ENCODE peak calls at places on chromosome 5, in ten cellular contexts. P is lung; M is A549; F is OCI-LY7; A is psoas muscle; L is left ventricle myocardium inferior; Q is WERI-Rb-1; J is naive thymus-derived CD4-positive, alpha-beta T cell; D is body of pancreas; U is kidney. W is an unnamed sample.

GRCh38 chr5:68894673-68895072 is 199.1 kb upstream of the SLC30A5 start:
- DNase-seq in P (no peak), M (no peak), F (no peak), A (no peak), L (no peak), Q (no peak), J (peak), D (no peak), U (no peak), W (no peak)

GRCh38 chr5:124173386-124173785 is 573.1 kb downstream of the ZNF608 start:
- DNase-seq in P (no peak), M (no peak), F (no peak), A (no peak), L (no peak), Q (no peak), J (no peak), D (no peak), U (no peak), W (no peak)

GRCh38 chr5:54649041-54649504 is 131.5 kb downstream of the SNX18 start:
- DNase-seq in P (no peak), M (no peak), F (no peak), A (no peak), L (no peak), Q (no peak), J (no peak), D (no peak), U (peak), W (no peak)

GRCh38 chr5:17118631-17119030 is 98.8 kb upstream of the BASP1 start:
- DNase-seq in P (peak), M (peak), F (no peak), A (no peak), L (no peak), Q (no peak), J (no peak), D (no peak), U (no peak), W (no peak)

GRCh38 chr5:91378683-91379601 is 4.2 kb downstream of the ARRDC3 start:
- DNase-seq in P (no peak), M (no peak), F (peak), A (no peak), L (no peak), Q (no peak), J (no peak), D (no peak), U (no peak), W (no peak)

GRCh38 chr5:175861337-175862130 is 9.8 kb upstream of the CPLX2 start:
- DNase-seq in P (no peak), M (peak), F (no peak), A (peak), L (no peak), Q (no peak), J (no peak), D (no peak), U (no peak), W (no peak)

GRCh38 chr5:91182763-91183162 is 200.4 kb downstream of the ARRDC3 start:
- DNase-seq in P (no peak), M (no peak), F (peak), A (no peak), L (no peak), Q (no peak), J (no peak), D (no peak), U (no peak), W (no peak)

GRCh38 chr5:101783241-101784095 is 512.6 kb downstream of the SLCO4C1 start:
- DNase-seq in P (no peak), M (no peak), F (no peak), A (no peak), L (no peak), Q (no peak), J (no peak), D (no peak), U (no peak), W (no peak)

GRCh38 chr5:72402381-72402890 is 82.3 kb downstream of the PTCD2 start:
- DNase-seq in P (no peak), M (peak), F (no peak), A (no peak), L (no peak), Q (no peak), J (no peak), D (no peak), U (no peak), W (no peak)

GRCh38 chr5:62340392-62340791 is 34.4 kb downstream of the KIF2A start:
- DNase-seq in P (no peak), M (peak), F (peak), A (no peak), L (no peak), Q (no peak), J (no peak), D (no peak), U (no peak), W (no peak)

GRCh38 chr5:58071566-58071965 is 388.3 kb downstream of the PLK2 start:
- DNase-seq in P (no peak), M (no peak), F (no peak), A (peak), L (peak), Q (peak), J (no peak), D (no peak), U (no peak), W (no peak)

GRCh38 chr5:177300236-177300880 is 3.2 kb downstream of the RAB24 start:
- DNase-seq in P (peak), M (no peak), F (peak), A (no peak), L (peak), Q (no peak), J (peak), D (no peak), U (no peak), W (no peak)

GRCh38 chr5:13249854-13250253 is 694.6 kb downstream of the DNAH5 start:
- DNase-seq in P (no peak), M (no peak), F (no peak), A (no peak), L (no peak), Q (no peak), J (no peak), D (no peak), U (no peak), W (no peak)

GRCh38 chr5:141897425-141897824 is 19.2 kb upstream of the PCDH1 start:
- DNase-seq in P (no peak), M (no peak), F (no peak), A (no peak), L (no peak), Q (no peak), J (no peak), D (no peak), U (no peak), W (no peak)

GRCh38 chr5:131994533-131995226 is 16.8 kb downstream of the ACSL6 start:
- DNase-seq in P (no peak), M (no peak), F (no peak), A (peak), L (no peak), Q (no peak), J (no peak), D (no peak), U (no peak), W (no peak)

GRCh38 chr5:132475939-132476852 is 14.4 kb downstream of the IRF1 start:
- DNase-seq in P (no peak), M (no peak), F (no peak), A (no peak), L (no peak), Q (no peak), J (no peak), D (no peak), U (peak), W (no peak)

GRCh38 chr5:149367249-149367971 is 9.6 kb downstream of the PCYOX1L start:
- DNase-seq in P (peak), M (peak), F (peak), A (no peak), L (no peak), Q (peak), J (peak), D (peak), U (no peak), W (peak)

GRCh38 chr5:41794478-41794877 is 75.7 kb downstream of the OXCT1 start:
- DNase-seq in P (no peak), M (peak), F (no peak), A (no peak), L (no peak), Q (no peak), J (no peak), D (no peak), U (no peak), W (no peak)

GRCh38 chr5:77849308-77849900 is 73.3 kb upstream of the TBCA start:
- DNase-seq in P (no peak), M (no peak), F (no peak), A (no peak), L (no peak), Q (no peak), J (no peak), D (no peak), U (no peak), W (no peak)

GRCh38 chr5:34858798-34859197 is 19.8 kb downstream of the TTC23L start:
- DNase-seq in P (no peak), M (no peak), F (no peak), A (no peak), L (no peak), Q (no peak), J (no peak), D (no peak), U (no peak), W (no peak)

GRCh38 chr5:56088967-56089829 is 94.4 kb upstream of the IL6ST start:
- DNase-seq in P (no peak), M (peak), F (no peak), A (no peak), L (no peak), Q (no peak), J (no peak), D (no peak), U (no peak), W (no peak)

GRCh38 chr5:74877624-74878304 is 11.6 kb upstream of the FAM169A start:
- DNase-seq in P (no peak), M (no peak), F (no peak), A (no peak), L (no peak), Q (no peak), J (no peak), D (no peak), U (no peak), W (no peak)

GRCh38 chr5:142600611-142601360 is 85.1 kb downstream of the FGF1 start:
- DNase-seq in P (no peak), M (peak), F (no peak), A (no peak), L (peak), Q (no peak), J (no peak), D (peak), U (no peak), W (no peak)

GRCh38 chr5:137734962-137735530 is 843 bp downstream of the KLHL3 start:
- DNase-seq in P (peak), M (no peak), F (no peak), A (no peak), L (peak), Q (peak), J (no peak), D (no peak), U (peak), W (no peak)

GRCh38 chr5:33831041-33831440 is 60.7 kb downstream of the ADAMTS12 start:
- DNase-seq in P (no peak), M (no peak), F (no peak), A (no peak), L (no peak), Q (no peak), J (no peak), D (no peak), U (no peak), W (no peak)

GRCh38 chr5:79518718-79519117 is 4.8 kb upstream of the HOMER1 start:
- DNase-seq in P (no peak), M (no peak), F (no peak), A (no peak), L (no peak), Q (no peak), J (no peak), D (no peak), U (no peak), W (no peak)

GRCh38 chr5:139702548-139702947 is 54.4 kb downstream of the CXXC5 start:
- DNase-seq in P (no peak), M (no peak), F (no peak), A (no peak), L (no peak), Q (no peak), J (no peak), D (no peak), U (no peak), W (no peak)

GRCh38 chr5:169064093-169064492 is 236.8 kb downstream of the SLIT3 start:
- DNase-seq in P (peak), M (peak), F (no peak), A (no peak), L (no peak), Q (no peak), J (no peak), D (no peak), U (no peak), W (no peak)

GRCh38 chr5:170603578-170604565 is 100.1 kb downstream of the KCNIP1 start:
- DNase-seq in P (no peak), M (peak), F (peak), A (no peak), L (peak), Q (peak), J (no peak), D (peak), U (no peak), W (no peak)

GRCh38 chr5:91025449-91025848 is 357.7 kb downstream of the ARRDC3 start:
- DNase-seq in P (no peak), M (no peak), F (no peak), A (no peak), L (no peak), Q (no peak), J (no peak), D (no peak), U (no peak), W (no peak)

GRCh38 chr5:171316258-171317121 is 7.4 kb downstream of the TLX3 start:
- DNase-seq in P (no peak), M (no peak), F (no peak), A (no peak), L (no peak), Q (no peak), J (no peak), D (peak), U (no peak), W (no peak)

GRCh38 chr5:126967808-126968466 is 62.4 kb downstream of the MARCHF3 start:
- DNase-seq in P (no peak), M (no peak), F (no peak), A (no peak), L (no peak), Q (no peak), J (no peak), D (no peak), U (no peak), W (no peak)

GRCh38 chr5:139671096-139671841 is 23.1 kb downstream of the CXXC5 start:
- DNase-seq in P (no peak), M (no peak), F (peak), A (no peak), L (peak), Q (no peak), J (no peak), D (no peak), U (peak), W (peak)

GRCh38 chr5:172361566-172362238 is 78.1 kb upstream of the UBTD2 start:
- DNase-seq in P (no peak), M (peak), F (no peak), A (no peak), L (no peak), Q (no peak), J (no peak), D (no peak), U (no peak), W (no peak)

GRCh38 chr5:120382813-120383212 is 81.3 kb upstream of the PRR16 start:
- DNase-seq in P (no peak), M (no peak), F (no peak), A (no peak), L (no peak), Q (no peak), J (no peak), D (no peak), U (no peak), W (no peak)

GRCh38 chr5:114789773-114790402 is 379.8 kb downstream of the TRIM36 start:
- DNase-seq in P (no peak), M (peak), F (peak), A (no peak), L (no peak), Q (no peak), J (no peak), D (no peak), U (no peak), W (no peak)

GRCh38 chr5:44952376-44952775 is 143.6 kb downstream of the MRPS30 start:
- DNase-seq in P (no peak), M (peak), F (peak), A (no peak), L (no peak), Q (peak), J (no peak), D (no peak), U (no peak), W (no peak)

GRCh38 chr5:123881791-123882244 is 369.8 kb downstream of the CSNK1G3 start:
- DNase-seq in P (no peak), M (no peak), F (no peak), A (no peak), L (no peak), Q (no peak), J (no peak), D (no peak), U (no peak), W (no peak)

GRCh38 chr5:39713224-39713911 is 288.6 kb upstream of the DAB2 start:
- DNase-seq in P (no peak), M (peak), F (no peak), A (no peak), L (no peak), Q (no peak), J (no peak), D (no peak), U (no peak), W (no peak)
- H3K27ac ChIP-seq in P (no peak), M (peak), F (no peak), A (peak), L (peak), Q (no peak), J (no peak), D (no peak), U (no peak), W (no peak)

GRCh38 chr5:154356256-154356655 is 89.5 kb upstream of the SAP30L start:
- DNase-seq in P (no peak), M (peak), F (no peak), A (no peak), L (no peak), Q (no peak), J (no peak), D (no peak), U (no peak), W (no peak)

GRCh38 chr5:154358410-154359221 is 87.2 kb upstream of the SAP30L start:
- DNase-seq in P (no peak), M (no peak), F (no peak), A (no peak), L (no peak), Q (no peak), J (no peak), D (no peak), U (no peak), W (no peak)

GRCh38 chr5:154356958-154357357 is 88.8 kb upstream of the SAP30L start:
- DNase-seq in P (no peak), M (no peak), F (no peak), A (no peak), L (no peak), Q (no peak), J (no peak), D (no peak), U (no peak), W (no peak)

GRCh38 chr5:154355141-154355611 is 90.6 kb upstream of the SAP30L start:
- DNase-seq in P (no peak), M (no peak), F (no peak), A (peak), L (peak), Q (no peak), J (no peak), D (no peak), U (no peak), W (no peak)

DNA sequence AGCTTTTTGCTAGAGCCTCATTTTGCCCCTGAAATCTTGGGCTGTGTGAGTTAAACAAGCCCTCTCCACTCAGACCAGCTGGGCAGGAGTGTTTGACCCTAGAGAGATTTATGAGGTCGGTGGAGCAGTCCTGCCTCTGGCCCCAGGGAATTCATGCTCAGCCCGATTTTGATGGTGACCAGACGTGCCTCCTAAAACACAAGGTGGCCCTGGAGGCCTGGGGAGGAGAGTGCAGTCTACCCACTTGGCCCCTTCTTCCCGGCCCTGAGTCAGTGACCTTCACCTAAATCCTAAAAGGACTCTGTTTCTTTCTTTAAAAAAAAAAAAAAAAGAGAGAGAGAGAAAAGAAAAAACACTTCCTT is 86.6 kb upstream of the SAP30L start:
- DNase-seq in P (no peak), M (no peak), F (no peak), A (no peak), L (no peak), Q (no peak), J (no peak), D (no peak), U (no peak), W (no peak)
- H3K27ac ChIP-seq in P (no peak), M (no peak), F (no peak), A (no peak), L (no peak), Q (no peak), J (no peak), D (peak), U (peak), W (no peak)

GRCh38 chr5:1513326-1514026 is 10.3 kb downstream of the LPCAT1 start:
- DNase-seq in P (peak), M (no peak), F (no peak), A (peak), L (peak), Q (peak), J (no peak), D (no peak), U (no peak), W (no peak)
- H3K27ac ChIP-seq in P (no peak), M (peak), F (no peak), A (no peak), L (no peak), Q (no peak), J (no peak), D (no peak), U (no peak), W (no peak)

GRCh38 chr5:151224372-151224771 is 480 bp upstream of the CCDC69 start:
- DNase-seq in P (no peak), M (no peak), F (peak), A (no peak), L (no peak), Q (no peak), J (peak), D (no peak), U (no peak), W (no peak)

GRCh38 chr5:151225071-151225470 is 1.2 kb upstream of the CCDC69 start:
- DNase-seq in P (no peak), M (no peak), F (peak), A (no peak), L (no peak), Q (no peak), J (no peak), D (no peak), U (no peak), W (no peak)

GRCh38 chr5:151227918-151228447 is 4.1 kb upstream of the CCDC69 start:
- DNase-seq in P (no peak), M (no peak), F (no peak), A (no peak), L (no peak), Q (no peak), J (no peak), D (no peak), U (no peak), W (no peak)

GRCh38 chr5:151223447-151224264 is at the start of gene CCDC69:
- DNase-seq in P (peak), M (peak), F (peak), A (peak), L (peak), Q (peak), J (peak), D (peak), U (peak), W (peak)

DNA sequence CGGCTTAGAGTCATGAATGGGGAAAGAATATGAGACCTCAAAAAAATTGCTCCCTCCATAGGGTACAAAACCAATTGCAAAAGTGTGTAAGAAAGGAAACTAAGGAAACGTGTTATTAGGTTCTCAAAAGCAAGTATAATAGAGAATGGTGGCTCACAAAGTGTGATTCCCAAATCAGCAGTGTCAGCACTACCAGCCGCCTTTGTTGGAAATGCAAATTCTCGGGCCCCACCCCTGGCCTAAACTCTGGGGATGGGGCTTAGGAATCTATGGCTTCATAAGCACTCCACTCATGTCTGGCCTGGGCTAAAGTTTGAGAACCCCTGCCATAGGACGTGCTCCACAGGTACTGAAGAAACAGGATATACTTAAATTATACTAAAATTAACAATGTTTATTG is 1.6 kb upstream of the CCDC69 start:
- DNase-seq in P (no peak), M (no peak), F (no peak), A (no peak), L (no peak), Q (no peak), J (no peak), D (no peak), U (no peak), W (no peak)
- H3K27ac ChIP-seq in P (no peak), M (no peak), F (peak), A (peak), L (no peak), Q (no peak), J (peak), D (no peak), U (no peak), W (no peak)

GRCh38 chr5:173763410-173763809 is 124.7 kb upstream of the CPEB4 start:
- DNase-seq in P (no peak), M (no peak), F (no peak), A (no peak), L (no peak), Q (no peak), J (no peak), D (no peak), U (no peak), W (no peak)

GRCh38 chr5:173765661-173766060 is 122.5 kb upstream of the CPEB4 start:
- DNase-seq in P (no peak), M (no peak), F (no peak), A (no peak), L (no peak), Q (no peak), J (no peak), D (no peak), U (no peak), W (no peak)

GRCh38 chr5:173762930-173763329 is 125.2 kb upstream of the CPEB4 start:
- DNase-seq in P (no peak), M (no peak), F (no peak), A (no peak), L (no peak), Q (no peak), J (no peak), D (no peak), U (peak), W (no peak)

GRCh38 chr5:173765030-173765644 is 123.0 kb upstream of the CPEB4 start:
- DNase-seq in P (no peak), M (no peak), F (no peak), A (no peak), L (no peak), Q (no peak), J (no peak), D (no peak), U (no peak), W (no peak)

GRCh38 chr5:173764321-173765029 is 123.7 kb upstream of the CPEB4 start:
- DNase-seq in P (peak), M (peak), F (peak), A (peak), L (peak), Q (peak), J (no peak), D (peak), U (peak), W (no peak)
- H3K27ac ChIP-seq in P (peak), M (peak), F (no peak), A (peak), L (peak), Q (no peak), J (no peak), D (peak), U (peak), W (peak)